ENCODE peak calls at places on chromosomes 5 and 9, in six cellular contexts. L, F, H, K, I and O are unnamed samples.

GRCh38 chr5:174198541-174198940 is 153.0 kb downstream of the NSG2 start:
- DNase-seq in L (no peak), F (no peak), H (no peak), K (no peak), I (no peak), O (no peak)

GRCh38 chr5:10077721-10078551 is 171.8 kb downstream of the ATPSCKMT start:
- DNase-seq in L (no peak), F (peak; percentile 35), H (no peak), K (no peak), I (no peak), O (no peak)

GRCh38 chr5:148828461-148829247 is 2.2 kb downstream of the ADRB2 start:
- DNase-seq in L (no peak), F (peak; percentile 38), H (no peak), K (no peak), I (no peak), O (no peak)

GRCh38 chr5:53934126-53934856 is 373.9 kb downstream of the NDUFS4 start:
- DNase-seq in L (no peak), F (peak; percentile 75), H (no peak), K (no peak), I (no peak), O (no peak)

GRCh38 chr9:96327694-96328352 is 25.8 kb upstream of the HSD17B3 start:
- DNase-seq in L (peak; percentile 54), F (peak; percentile 59), H (no peak), K (peak; percentile 50), I (no peak), O (no peak)

GRCh38 chr9:278651-279050 is 64.0 kb downstream of the DOCK8 start:
- DNase-seq in L (no peak), F (no peak), H (no peak), K (no peak), I (no peak), O (no peak)

GRCh38 chr5:64977779-64978178 is 209.0 kb downstream of the CWC27 start:
- DNase-seq in L (no peak), F (peak; percentile 26), H (no peak), K (no peak), I (no peak), O (no peak)

GRCh38 chr5:36029914-36030313 is 36.8 kb downstream of the UGT3A2 start:
- DNase-seq in L (no peak), F (no peak), H (no peak), K (no peak), I (no peak), O (no peak)

GRCh38 chr9:91489391-91489899 is 65.8 kb upstream of the NFIL3 start:
- DNase-seq in L (no peak), F (peak; percentile 69), H (no peak), K (no peak), I (no peak), O (no peak)

GRCh38 chr9:137423001-137423809 is at the start of the genes EXD3 and NOXA1:
- DNase-seq in L (peak; percentile 78), F (peak; percentile 88), H (peak; percentile 97), K (peak; percentile 96), I (peak; percentile 97), O (peak; percentile 47)

GRCh38 chr5:151463137-151464029 is 16.0 kb downstream of the SLC36A1 start:
- DNase-seq in L (no peak), F (no peak), H (no peak), K (peak; percentile 10), I (no peak), O (no peak)

GRCh38 chr9:89750117-89750551 is 145.3 kb downstream of the GADD45G start:
- DNase-seq in L (no peak), F (no peak), H (peak; percentile 75), K (no peak), I (peak; percentile 69), O (no peak)

GRCh38 chr9:72315089-72315509 is 49.9 kb downstream of the ZFAND5 start:
- DNase-seq in L (peak; percentile 54), F (peak; percentile 47), H (peak; percentile 72), K (peak; percentile 78), I (peak; percentile 82), O (no peak)

GRCh38 chr5:29197636-29198035 is 1995.8 kb upstream of the CDH6 start:
- DNase-seq in L (no peak), F (no peak), H (no peak), K (peak; percentile 23), I (no peak), O (no peak)

GRCh38 chr9:98971168-98971914 is 27.6 kb downstream of the COL15A1 start:
- DNase-seq in L (no peak), F (peak; percentile 91), H (no peak), K (no peak), I (peak; percentile 40), O (no peak)

GRCh38 chr9:95044731-95045508 is 272.6 kb downstream of the FANCC start:
- DNase-seq in L (no peak), F (no peak), H (no peak), K (peak; percentile 89), I (no peak), O (no peak)

GRCh38 chr5:139763584-139764249 is 31.9 kb upstream of the PSD2 start:
- DNase-seq in L (no peak), F (no peak), H (no peak), K (no peak), I (no peak), O (no peak)

GRCh38 chr5:139767960-139768359 is 27.6 kb upstream of the PSD2 start:
- DNase-seq in L (no peak), F (no peak), H (peak; percentile 78), K (no peak), I (no peak), O (no peak)

GRCh38 chr5:139765040-139765408 is 30.6 kb upstream of the PSD2 start:
- DNase-seq in L (no peak), F (no peak), H (no peak), K (no peak), I (no peak), O (no peak)

GRCh38 chr5:139764250-139764791 is 31.3 kb upstream of the PSD2 start:
- DNase-seq in L (no peak), F (no peak), H (no peak), K (no peak), I (peak; percentile 56), O (no peak)

GRCh38 chr5:139765409-139766217 is 30.0 kb upstream of the PSD2 start:
- DNase-seq in L (peak; percentile 45), F (peak; percentile 57), H (peak; percentile 90), K (peak; percentile 76), I (peak; percentile 88), O (no peak)
- TF ChIP-seq POLR2A in L (no peak), F (no peak), H (peak; percentile 32), K (no peak), I (no peak), O (no peak)

GRCh38 chr9:1977026-1977425 is 38.1 kb upstream of the SMARCA2 start:
- DNase-seq in L (no peak), F (no peak), H (no peak), K (no peak), I (no peak), O (no peak)

GRCh38 chr9:1980387-1980786 is 34.8 kb upstream of the SMARCA2 start:
- DNase-seq in L (no peak), F (no peak), H (no peak), K (no peak), I (no peak), O (no peak)

GRCh38 chr9:1978941-1979340 is 36.2 kb upstream of the SMARCA2 start:
- DNase-seq in L (peak; percentile 45), F (peak; percentile 45), H (no peak), K (no peak), I (no peak), O (no peak)

GRCh38 chr9:1982074-1982473 is 33.1 kb upstream of the SMARCA2 start:
- DNase-seq in L (no peak), F (no peak), H (no peak), K (no peak), I (no peak), O (no peak)

GRCh38 chr9:1979815-1980367 is 35.3 kb upstream of the SMARCA2 start:
- DNase-seq in L (no peak), F (peak; percentile 49), H (no peak), K (no peak), I (peak; percentile 51), O (no peak)
- TF ChIP-seq POLR2A in L (no peak), F (no peak), H (no peak), K (no peak), I (no peak), O (no peak)

DNA sequence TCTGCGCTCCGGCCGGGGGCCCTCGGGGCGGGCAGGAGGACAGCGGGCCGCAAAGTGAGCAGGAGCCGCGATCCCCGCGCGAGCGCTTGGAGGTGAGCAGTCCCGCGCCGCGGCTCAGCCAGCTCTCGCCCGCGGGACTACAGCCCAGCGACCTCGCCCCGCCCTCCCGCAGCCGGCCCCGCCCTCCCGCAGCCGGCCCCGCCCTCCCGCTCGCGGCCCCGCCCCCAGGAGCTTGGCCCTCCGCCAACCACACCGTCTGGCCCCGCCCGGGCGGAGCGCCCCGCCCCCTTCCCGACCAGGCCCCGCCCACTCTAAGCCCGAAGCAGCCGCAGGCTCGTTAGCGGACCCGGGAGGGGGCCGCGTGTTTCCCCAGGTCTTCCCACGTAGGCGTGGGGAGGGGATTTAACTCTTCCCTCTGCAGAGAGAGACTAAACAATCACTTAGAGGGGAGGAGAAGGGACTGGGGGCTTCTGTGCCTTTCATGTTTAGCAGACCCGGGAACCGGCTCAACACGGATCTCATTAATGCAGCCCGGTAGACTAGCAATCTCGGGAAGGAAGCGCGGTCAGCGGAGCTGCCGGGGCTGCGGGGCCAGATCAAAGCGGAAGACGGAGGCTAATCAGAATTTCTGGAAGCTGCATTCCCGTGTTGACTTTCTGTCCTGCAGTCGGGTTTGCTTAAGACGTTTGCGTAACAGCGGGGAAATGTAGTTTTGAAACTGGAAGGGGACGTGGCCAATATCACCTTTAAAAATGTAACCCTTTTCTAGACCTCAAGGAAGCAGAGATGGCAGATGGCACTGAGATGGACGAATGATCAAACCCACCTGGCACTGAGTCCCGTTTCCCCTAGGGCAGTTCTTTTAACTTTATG is at the start of gene MYO10:
- DNase-seq in L (peak; percentile 62), F (peak; percentile 80), H (peak; percentile 91), K (peak; percentile 83), I (peak; percentile 94), O (no peak)
- TF ChIP-seq POLR2A in L (no peak), F (peak; percentile 96), H (peak; percentile 56), K (peak; percentile 82), I (peak; percentile 48), O (no peak)

DNA sequence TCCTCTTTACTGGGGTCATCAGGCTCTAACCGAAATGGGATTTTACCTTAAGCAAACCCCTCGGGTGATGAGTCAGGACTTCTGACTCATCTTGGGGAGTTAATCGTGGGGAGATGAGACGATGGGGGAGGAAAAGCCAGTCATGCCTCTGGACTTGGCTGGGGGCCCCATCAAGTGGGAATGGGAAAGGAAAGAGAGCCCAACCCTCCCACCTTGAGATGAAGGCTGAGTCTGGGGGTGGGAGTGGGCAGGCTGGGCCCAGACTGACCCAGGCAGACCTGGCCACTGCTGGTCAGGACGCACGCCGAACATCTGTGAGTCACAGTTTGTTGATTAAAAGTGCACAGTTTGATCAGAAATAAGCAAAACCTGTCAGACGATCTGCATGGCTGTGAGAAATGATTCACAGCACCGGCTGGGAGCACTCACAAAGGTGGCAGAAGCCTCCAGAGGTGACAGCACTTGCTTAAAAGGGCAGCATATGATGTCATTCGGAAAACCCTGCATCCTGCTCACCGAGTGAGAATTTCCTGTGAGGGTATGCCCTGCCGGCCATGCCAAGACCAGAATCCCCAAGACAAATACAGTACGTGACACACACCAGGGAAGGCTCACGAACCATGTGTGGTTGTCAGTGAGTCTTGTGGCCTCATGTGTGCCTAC is 50.0 kb upstream of the SLC25A51 start:
- DNase-seq in L (no peak), F (peak; percentile 100), H (peak; percentile 28), K (peak; percentile 88), I (peak; percentile 51), O (no peak)
- TF ChIP-seq POLR2A in L (no peak), F (peak; percentile 65), H (no peak), K (no peak), I (no peak), O (no peak)

GRCh38 chr5:128083033-128083810 is at the start of gene SLC12A2:
- DNase-seq in L (peak; percentile 89), F (peak; percentile 96), H (peak; percentile 96), K (peak; percentile 97), I (peak; percentile 93), O (peak; percentile 78)
- TF ChIP-seq POLR2A in L (no peak), F (peak; percentile 89), H (peak; percentile 6), K (peak; percentile 91), I (peak; percentile 57), O (no peak)